ENCODE peak calls at places on chromosomes 4 and X, in six cellular contexts. H is SK-N-SH, Y is GM23338, L is HCT116, V is HL-60, B is GM12878. E is an unnamed sample.

GRCh38 chr4:176262243-176262642 is 6.8 kb downstream of the ASB5 start:
- DNase-seq in B (peak), H (no peak), V (no peak), L (no peak), Y (no peak), E (no peak)

GRCh38 chrX:46029777-46030176 is 515.4 kb downstream of the ZNF674 start:
- DNase-seq in B (no peak), V (no peak), L (no peak), H (no peak), Y (no peak), E (no peak)

GRCh38 chr4:121370729-121371325 is 10.0 kb downstream of the QRFPR start:
- DNase-seq in V (peak), Y (peak), L (peak), H (peak), B (no peak), E (peak)

GRCh38 chr4:8387615-8388266 is 52.8 kb downstream of the ACOX3 start:
- DNase-seq in L (no peak), H (no peak), Y (no peak), B (no peak), V (no peak), E (no peak)

GRCh38 chr4:158356331-158356730 is 146.0 kb downstream of the TMEM144 start:
- DNase-seq in H (no peak), V (no peak), B (no peak), L (no peak), Y (no peak), E (no peak)

GRCh38 chr4:108786351-108786750 is 23.5 kb upstream of the ETNPPL start:
- DNase-seq in V (no peak), H (no peak), Y (no peak), L (no peak), B (no peak), E (no peak)

GRCh38 chrX:56314334-56314733 is 82.2 kb downstream of the KLF8 start:
- DNase-seq in Y (no peak), L (no peak), H (no peak), V (no peak), B (no peak), E (no peak)

GRCh38 chr4:150253965-150254364 is 175.7 kb downstream of the DCLK2 start:
- DNase-seq in L (no peak), B (no peak), H (no peak), Y (no peak), V (no peak), E (no peak)

GRCh38 chr4:89939994-89940393 is 45.3 kb downstream of the MMRN1 start:
- DNase-seq in H (no peak), V (no peak), B (no peak), L (no peak), Y (no peak), E (no peak)

GRCh38 chrX:18210470-18210869 is 10.2 kb downstream of the BEND2 start:
- DNase-seq in L (no peak), H (no peak), Y (peak), V (no peak), B (no peak), E (no peak)

GRCh38 chrX:85052207-85052606 is 48.5 kb downstream of the APOOL start:
- DNase-seq in B (no peak), H (no peak), V (no peak), L (no peak), Y (no peak), E (no peak)

GRCh38 chr4:13876151-13876550 is 248.6 kb upstream of the BOD1L1 start:
- DNase-seq in B (no peak), V (no peak), H (no peak), L (no peak), Y (no peak), E (no peak)

GRCh38 chr4:75634281-75634680 is 4.0 kb upstream of the CDKL2 start:
- DNase-seq in Y (no peak), V (no peak), B (no peak), L (no peak), H (no peak), E (no peak)

GRCh38 chrX:35625714-35626113 is 172.4 kb upstream of the MAGEB16 start:
- DNase-seq in B (no peak), Y (no peak), V (no peak), H (no peak), L (no peak), E (no peak)

GRCh38 chr4:175891863-175892262 is 79.8 kb upstream of the GPM6A start:
- DNase-seq in B (no peak), Y (peak), H (peak), V (no peak), L (peak), E (peak)

GRCh38 chr4:42398448-42399355 is 1.4 kb downstream of the SHISA3 start:
- DNase-seq in B (no peak), Y (peak), H (no peak), V (no peak), L (no peak), E (no peak)

GRCh38 chr4:97517948-97518347 is 625.3 kb downstream of the STPG2 start:
- DNase-seq in L (no peak), V (no peak), Y (no peak), B (no peak), H (no peak), E (no peak)

GRCh38 chr4:159395693-159396092 is 292.8 kb downstream of the RAPGEF2 start:
- DNase-seq in L (no peak), H (no peak), B (no peak), Y (no peak), V (no peak), E (no peak)

GRCh38 chr4:171813195-171813955 is at the start of gene GALNTL6:
- DNase-seq in V (no peak), H (peak), B (no peak), Y (peak), L (no peak), E (no peak)

GRCh38 chr4:143336828-143337599 is at the start of gene GAB1:
- DNase-seq in L (no peak), B (no peak), H (peak), Y (peak), V (peak), E (no peak)

GRCh38 chrX:137290011-137290410 is 256.2 kb upstream of the GPR101 start:
- DNase-seq in Y (no peak), B (no peak), H (no peak), V (no peak), L (no peak), E (no peak)

GRCh38 chr4:93337196-93337595 is 491.4 kb upstream of the ATOH1 start:
- DNase-seq in H (no peak), Y (no peak), L (no peak), B (no peak), V (no peak), E (no peak)

GRCh38 chr4:160423879-160424451 is 1321.1 kb downstream of the RAPGEF2 start:
- DNase-seq in H (no peak), B (no peak), V (no peak), Y (peak), L (no peak), E (peak)

GRCh38 chr4:72446353-72447055 is 122.5 kb downstream of the ADAMTS3 start:
- DNase-seq in V (no peak), H (no peak), Y (no peak), L (no peak), B (no peak), E (no peak)

GRCh38 chr4:3202836-3203820 is 45.8 kb upstream of the MSANTD1 start:
- DNase-seq in B (no peak), Y (no peak), L (no peak), V (peak), H (no peak), E (no peak)

GRCh38 chrX:10079155-10079711 is 77.5 kb upstream of the CLCN4 start:
- DNase-seq in Y (no peak), L (no peak), B (no peak), V (no peak), H (no peak), E (no peak)

GRCh38 chr4:121428721-121429120 is 47.9 kb upstream of the QRFPR start:
- DNase-seq in L (no peak), Y (no peak), B (no peak), H (no peak), V (no peak), E (no peak)

GRCh38 chr4:17132226-17132625 is 233.8 kb upstream of the LDB2 start:
- DNase-seq in L (no peak), V (no peak), H (no peak), B (no peak), Y (no peak), E (no peak)
- TF ChIP-seq POLR2AphosphoS5 in L (no peak), V (no peak), H (no peak), B (no peak), Y (no peak), E (no peak)

GRCh38 chr4:79831119-79831528 is 241.9 kb downstream of the ANTXR2 start:
- DNase-seq in V (no peak), H (peak), L (no peak), Y (no peak), B (no peak), E (no peak)
- TF ChIP-seq REST in V (no peak), H (no peak), L (no peak), Y (no peak), B (no peak), E (no peak)

GRCh38 chr4:161894493-161895167 is 269.2 kb downstream of the FSTL5 start:
- DNase-seq in V (no peak), L (no peak), H (no peak), B (no peak), Y (no peak), E (no peak)

DNA sequence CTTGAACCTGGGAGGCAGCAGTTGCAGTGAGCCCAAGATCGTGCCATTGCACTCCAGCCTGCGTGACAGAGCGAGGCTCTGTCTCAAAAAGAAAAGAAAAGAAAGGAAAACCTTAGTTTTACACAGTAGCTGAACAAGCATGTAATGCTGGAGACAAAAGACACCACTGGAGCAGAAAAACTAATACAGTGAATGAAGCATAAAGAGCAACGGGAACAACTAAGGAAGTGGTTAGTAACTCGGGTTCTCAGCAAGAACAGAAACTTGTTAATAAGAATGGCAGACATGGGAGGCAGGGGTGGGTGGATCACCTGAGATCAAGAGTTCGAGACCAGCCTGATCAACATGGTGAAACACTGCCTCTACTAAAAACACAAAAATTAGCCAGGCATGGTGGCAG is 263.7 kb downstream of the FSTL5 start:
- DNase-seq in V (no peak), Y (no peak), B (no peak), H (no peak), L (no peak), E (no peak)
- TF ChIP-seq POLR2AphosphoS5 in V (no peak), Y (no peak), B (no peak), H (no peak), L (no peak), E (no peak)

GRCh38 chr4:25578431-25578830 is 77.2 kb upstream of the SLC34A2 start:
- DNase-seq in Y (peak), L (no peak), V (no peak), H (no peak), B (no peak), E (no peak)
- TF ChIP-seq REST in Y (no peak), L (no peak), V (no peak), H (no peak), B (no peak), E (no peak)

GRCh38 chr4:76704133-76704881 is 193.6 kb downstream of the SOWAHB start:
- DNase-seq in Y (peak), V (no peak), B (no peak), H (no peak), L (peak), E (no peak)
- TF ChIP-seq POLR2AphosphoS5 in Y (no peak), V (no peak), B (no peak), H (peak), L (no peak), E (no peak)

GRCh38 chr4:10056334-10057022 is 35.2 kb upstream of the SLC2A9 start:
- DNase-seq in L (no peak), Y (no peak), V (no peak), H (no peak), B (no peak), E (no peak)
- TF ChIP-seq REST in L (no peak), Y (no peak), V (no peak), H (no peak), B (no peak), E (no peak)

E was measured in Panc1.